ENCODE peak calls at places on chromosomes 3 and 15, in six cellular contexts. M is left lung, S is upper lobe of right lung, J is testis, T is gastrocnemius medialis, Q is cardiac muscle cell. B is an unnamed sample.

GRCh38 chr15:60740787-60741354 is 261.9 kb upstream of the ICE2 start:
- DNase-seq in M (no peak), S (no peak), J (no peak), T (no peak), Q (peak; percentile 67), B (no peak)

GRCh38 chr15:31034152-31034551 is 42.7 kb upstream of the MTMR10 start:
- DNase-seq in M (no peak), S (no peak), J (no peak), T (no peak), Q (no peak), B (no peak)

GRCh38 chr3:162143181-162143580 is 646.6 kb downstream of the OTOL1 start:
- DNase-seq in M (no peak), S (no peak), J (no peak), T (no peak), Q (no peak), B (no peak)

GRCh38 chr3:143402602-143403001 is 283.0 kb downstream of the CHST2 start:
- DNase-seq in M (no peak), S (no peak), J (no peak), T (no peak), Q (no peak), B (no peak)

GRCh38 chr15:22939652-22940061 is 40.5 kb downstream of the CYFIP1 start:
- DNase-seq in M (no peak), S (no peak), J (no peak), T (no peak), Q (no peak), B (no peak)

GRCh38 chr3:159273608-159274007 is 471.8 kb downstream of the MFSD1 start:
- DNase-seq in M (no peak), S (no peak), J (peak; percentile 54), T (no peak), Q (peak; percentile 69), B (no peak)

GRCh38 chr3:182413061-182413460 is 380.2 kb upstream of the ATP11B start:
- DNase-seq in M (no peak), S (no peak), J (no peak), T (no peak), Q (no peak), B (no peak)

GRCh38 chr3:119628816-119629445 is 31.2 kb downstream of the PLA1A start:
- DNase-seq in M (no peak), S (no peak), J (no peak), T (no peak), Q (no peak), B (no peak)

GRCh38 chr3:112086857-112087524 is 802 bp downstream of the C3orf52 start:
- DNase-seq in M (no peak), S (no peak), J (no peak), T (no peak), Q (peak; percentile 12), B (no peak)

GRCh38 chr15:83920115-83920514 is 266.2 kb downstream of the ADAMTSL3 start:
- DNase-seq in M (no peak), S (no peak), J (no peak), T (no peak), Q (no peak), B (no peak)

GRCh38 chr3:99817047-99817436 is 620 bp upstream of the CMSS1 start:
- DNase-seq in M (no peak), S (no peak), J (peak; percentile 35), T (peak; percentile 16), Q (no peak), B (no peak)

GRCh38 chr15:36499751-36500389 is 79.6 kb upstream of the CDIN1 start:
- DNase-seq in M (no peak), S (no peak), J (no peak), T (no peak), Q (peak; percentile 37), B (no peak)

GRCh38 chr3:52069891-52070290 is 13.5 kb upstream of the DUSP7 start:
- DNase-seq in M (no peak), S (no peak), J (no peak), T (no peak), Q (no peak), B (no peak)

GRCh38 chr15:85125056-85125661 is 143.5 kb downstream of the PDE8A start:
- DNase-seq in M (no peak), S (no peak), J (no peak), T (no peak), Q (peak; percentile 63), B (no peak)

GRCh38 chr15:79090487-79091203 is at the start of gene RASGRF1:
- DNase-seq in M (no peak), S (peak; percentile 61), J (peak; percentile 21), T (no peak), Q (peak; percentile 6), B (peak; percentile 71)

GRCh38 chr3:125381743-125382142 is 6.6 kb upstream of the ZNF148 start:
- DNase-seq in M (no peak), S (no peak), J (no peak), T (no peak), Q (no peak), B (no peak)

GRCh38 chr3:124322966-124323365 is 331.0 kb upstream of the ROPN1 start:
- DNase-seq in M (no peak), S (no peak), J (no peak), T (no peak), Q (no peak), B (no peak)

GRCh38 chr15:37517506-37517905 is 416.9 kb upstream of the TMCO5A start:
- DNase-seq in M (no peak), S (no peak), J (no peak), T (no peak), Q (no peak), B (no peak)

GRCh38 chr3:151379083-151379734 is 5.3 kb downstream of the P2RY12 start:
- DNase-seq in M (peak; percentile 41), S (no peak), J (peak; percentile 26), T (no peak), Q (peak; percentile 56), B (no peak)

GRCh38 chr15:48962662-48963523 is 826 bp downstream of the SHC4 start:
- DNase-seq in M (no peak), S (peak; percentile 64), J (peak; percentile 45), T (peak; percentile 66), Q (peak; percentile 62), B (no peak)

GRCh38 chr15:89136818-89137772 is 48.8 kb downstream of the ABHD2 start:
- DNase-seq in M (no peak), S (no peak), J (no peak), T (peak; percentile 79), Q (no peak), B (peak; percentile 34)

GRCh38 chr15:76972420-76973361 is 22.2 kb upstream of the PSTPIP1 start:
- DNase-seq in M (no peak), S (no peak), J (no peak), T (no peak), Q (peak; percentile 79), B (no peak)

GRCh38 chr3:188248036-188248561 is 94.1 kb downstream of the LPP start:
- DNase-seq in M (no peak), S (no peak), J (no peak), T (no peak), Q (no peak), B (no peak)
- H3K4me1 ChIP-seq in M (no peaks in the 10 kb centered on the region), S (no peaks in the 10 kb centered on the region), J (no peaks in the 10 kb centered on the region), T (peaks cover 15% of the 10 kb centered on the region), Q (no peaks in the 10 kb centered on the region), B (peaks cover 10% of the 10 kb centered on the region)

GRCh38 chr15:93974804-93975481 is 256.4 kb upstream of the MCTP2 start:
- DNase-seq in M (no peak), S (no peak), J (peak; percentile 50), T (no peak), Q (peak; percentile 31), B (no peak)
- TF ChIP-seq CTCF in M (peak; percentile 24), S (peak; percentile 34), J (peak; percentile 41), T (no peak), Q (peak; percentile 16), B (peak; percentile 88)

DNA sequence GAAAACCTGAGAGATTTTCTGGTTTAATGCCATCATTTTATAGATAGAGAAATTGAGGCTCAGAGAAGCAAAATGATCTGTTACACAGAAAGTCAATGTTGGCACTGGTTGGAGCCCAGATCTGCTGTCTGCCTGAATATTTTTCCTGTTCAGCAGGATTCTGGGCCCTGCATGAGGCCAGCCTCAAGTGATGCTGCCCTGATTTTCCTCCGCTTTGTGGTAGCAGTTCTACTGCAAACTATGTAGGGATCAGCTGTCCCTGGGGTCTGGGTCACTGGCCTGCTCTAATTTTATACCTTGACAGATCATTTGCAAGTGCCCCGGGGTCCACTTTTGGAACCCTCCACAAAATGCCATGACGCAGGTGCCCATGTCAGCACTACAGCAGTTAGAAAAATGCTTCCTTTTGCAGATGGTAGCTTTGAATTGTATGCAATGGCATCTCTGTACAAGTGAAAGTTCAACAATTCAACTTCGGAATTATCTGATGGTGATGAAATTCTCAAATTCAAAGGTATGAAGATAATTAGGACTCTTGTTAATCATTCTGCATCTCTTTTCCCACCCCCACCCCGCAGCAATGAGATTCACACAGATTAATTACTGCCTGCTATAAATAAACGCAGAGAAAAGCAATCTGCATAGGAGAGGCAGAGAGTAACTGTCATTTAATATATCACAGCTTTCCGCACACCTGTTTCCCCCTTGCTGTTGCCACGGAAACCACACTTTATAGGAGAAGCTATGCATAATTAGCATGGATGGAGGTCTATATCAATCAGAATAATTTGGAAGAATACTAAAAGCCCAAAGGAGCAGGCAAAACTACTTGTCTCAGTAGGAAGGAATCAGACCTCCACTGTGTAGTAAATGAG is 222.6 kb downstream of the PDCD6IP start:
- DNase-seq in M (no peak), S (no peak), J (no peak), T (no peak), Q (no peak), B (no peak)
- H3K4me1 ChIP-seq in M (peaks cover 3% of the 10 kb centered on the region), S (no peaks in the 10 kb centered on the region), J (no peaks in the 10 kb centered on the region), T (no peaks in the 10 kb centered on the region), Q (no peaks in the 10 kb centered on the region), B (peaks cover 10% of the 10 kb centered on the region)

GRCh38 chr3:184688251-184688851 is 23.5 kb downstream of the MAGEF1 start:
- DNase-seq in M (no peak), S (no peak), J (no peak), T (no peak), Q (peak; percentile 83), B (no peak)
- TF ChIP-seq CTCF in M (no peak), S (no peak), J (no peak), T (no peak), Q (no peak), B (no peak)

DNA sequence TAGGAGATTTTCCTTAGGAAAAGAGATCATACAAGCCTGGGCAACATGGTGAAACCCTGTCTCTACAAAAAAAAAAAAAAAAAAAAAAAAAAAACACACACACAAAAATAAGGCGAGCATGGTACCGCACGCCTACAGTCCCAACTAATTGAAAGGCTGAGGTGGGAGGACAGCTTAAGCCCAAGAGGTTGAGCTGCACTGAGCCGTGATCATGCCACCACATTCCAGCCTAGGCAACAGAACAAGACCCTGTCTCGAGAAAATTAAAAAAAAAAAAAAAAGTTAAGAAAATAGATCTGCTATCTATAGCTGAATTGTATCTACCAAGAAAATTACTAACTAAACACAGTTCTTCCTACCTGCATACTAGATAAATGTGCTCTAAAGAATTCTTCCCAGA is 7.1 kb downstream of the MSL2 start:
- DNase-seq in M (no peak), S (no peak), J (no peak), T (no peak), Q (no peak), B (no peak)
- H3K4me1 ChIP-seq in M (peaks cover 97% of the 10 kb centered on the region), S (peaks cover 59% of the 10 kb centered on the region), J (peaks cover 43% of the 10 kb centered on the region), T (peaks cover 66% of the 10 kb centered on the region), Q (peaks cover 8% of the 10 kb centered on the region), B (peaks cover 28% of the 10 kb centered on the region)

B was measured in RWPE2.